ENCODE peak calls at places on chromosome 4, in ten cellular contexts. F is AG08396, Z is dorsolateral prefrontal cortex, K is NCI-H69, R is left lobe of liver, V is hepatocyte, I is SW480, D is left colon, J is left kidney, T is erythroblast. M is an unnamed sample.

GRCh38 chr4:10697071-10697470 is 12.5 kb upstream of the CLNK start:
- DNase-seq in T (no peak), D (no peak), Z (no peak), V (no peak), I (no peak), K (peak), R (no peak), J (peak), F (no peak), M (no peak)

GRCh38 chr4:89486042-89486441 is 178.4 kb upstream of the GPRIN3 start:
- DNase-seq in K (peak), D (no peak), Z (no peak), R (no peak), T (no peak), V (peak), F (peak), J (peak), I (peak), M (no peak)

GRCh38 chr4:38049545-38050170 is 89.5 kb downstream of the PTTG2 start:
- DNase-seq in T (no peak), I (no peak), V (no peak), F (no peak), J (no peak), R (no peak), Z (no peak), D (no peak), K (no peak), M (no peak)

GRCh38 chr4:138078751-138079150 is 163.4 kb downstream of the SLC7A11 start:
- DNase-seq in T (no peak), I (no peak), K (no peak), J (no peak), R (no peak), F (no peak), V (no peak), Z (no peak), D (no peak), M (no peak)

GRCh38 chr4:7326693-7327340 is 107.9 kb downstream of the PSAPL1 start:
- DNase-seq in J (no peak), F (no peak), R (no peak), I (no peak), Z (peak), K (no peak), D (no peak), T (no peak), V (no peak), M (no peak)

GRCh38 chr4:183999435-183999834 is 94.3 kb downstream of the STOX2 start:
- DNase-seq in Z (no peak), I (no peak), K (no peak), F (no peak), R (no peak), J (no peak), V (no peak), T (no peak), D (no peak), M (no peak)

GRCh38 chr4:102529977-102530376 is 28.8 kb downstream of the NFKB1 start:
- DNase-seq in K (no peak), F (no peak), J (no peak), Z (no peak), T (no peak), I (no peak), D (no peak), V (no peak), R (no peak), M (no peak)

GRCh38 chr4:159358226-159358625 is 255.3 kb downstream of the RAPGEF2 start:
- DNase-seq in T (no peak), K (no peak), I (no peak), F (peak), J (no peak), R (no peak), V (no peak), Z (no peak), D (no peak), M (no peak)

GRCh38 chr4:89055157-89056080 is 1.6 kb downstream of the FAM13A start:
- DNase-seq in Z (no peak), D (no peak), I (no peak), J (no peak), F (no peak), V (no peak), R (no peak), T (peak), K (peak), M (no peak)